ENCODE peak calls at places on chromosomes 13 and 19, in four cellular contexts. Y is DMS153, O is SW480, H is dorsolateral prefrontal cortex. Z is an unnamed sample.
A peak's percentile ranks its signal among the peaks of the same experiment; 100 is the strongest.

GRCh38 chr13:27820524-27821482 is 28.5 kb downstream of the GSX1 start:
- DNase-seq in Y (no peak), O (no peak), H (no peak), Z (no peak)

GRCh38 chr19:50894478-50895356 is 16.5 kb downstream of the KLK4 start:
- DNase-seq in Y (no peak), O (no peak), H (no peak), Z (no peak)

GRCh38 chr13:110546933-110547332 is 14.6 kb downstream of the RAB20 start:
- DNase-seq in Y (no peak), O (no peak), H (no peak), Z (peak; percentile 97)

GRCh38 chr19:14550201-14550754 is 20.9 kb downstream of the TECR start:
- DNase-seq in Y (peak; percentile 75), O (no peak), H (peak; percentile 48), Z (peak; percentile 68)

GRCh38 chr13:61246351-61246750 is 169.3 kb downstream of the PCDH20 start:
- DNase-seq in Y (no peak), O (no peak), H (no peak), Z (no peak)

GRCh38 chr13:104286566-104287290 is 1220.5 kb upstream of the SLC10A2 start:
- DNase-seq in Y (no peak), O (no peak), H (no peak), Z (no peak)

GRCh38 chr19:40650749-40651305 is 39.6 kb downstream of the NUMBL start:
- DNase-seq in Y (no peak), O (no peak), H (no peak), Z (no peak)

GRCh38 chr13:40916207-40916998 is 102.7 kb downstream of the ELF1 start:
- DNase-seq in Y (no peak), O (no peak), H (no peak), Z (no peak)

GRCh38 chr19:2546128-2547032 is 70.5 kb downstream of the GADD45B start:
- DNase-seq in Y (no peak), O (peak; percentile 53), H (peak; percentile 95), Z (peak; percentile 44)

GRCh38 chr13:45833663-45834062 is 17.9 kb downstream of the SIAH3 start:
- DNase-seq in Y (peak; percentile 4), O (peak; percentile 66), H (peak; percentile 47), Z (peak; percentile 73)

GRCh38 chr19:35521124-35521743 is 6.9 kb downstream of the SBSN start:
- DNase-seq in Y (no peak), O (no peak), H (no peak), Z (no peak)

GRCh38 chr13:60260440-60260839 is 96.7 kb upstream of the DIAPH3 start:
- DNase-seq in Y (no peak), O (no peak), H (no peak), Z (no peak)

GRCh38 chr19:49363265-49364082 is at the start of gene DKKL1:
- DNase-seq in Y (peak; percentile 48), O (peak; percentile 99), H (peak; percentile 40), Z (peak; percentile 100)

GRCh38 chr19:50762554-50762953 is 7.7 kb upstream of the GPR32 start:
- DNase-seq in Y (no peak), O (no peak), H (no peak), Z (no peak)

GRCh38 chr19:49019242-49019932 is 2.5 kb upstream of the LHB start:
- DNase-seq in Y (peak; percentile 51), O (peak; percentile 79), H (no peak), Z (peak; percentile 87)

GRCh38 chr13:101916108-101916757 is 463.8 kb downstream of the ITGBL1 start:
- DNase-seq in Y (peak; percentile 61), O (no peak), H (peak; percentile 57), Z (no peak)

GRCh38 chr19:7500811-7501450 is 12.1 kb upstream of the PEX11G start:
- DNase-seq in Y (peak; percentile 84), O (peak; percentile 77), H (peak; percentile 91), Z (peak; percentile 75)

GRCh38 chr19:45772130-45772880 is 3.3 kb upstream of the SIX5 start:
- DNase-seq in Y (no peak), O (no peak), H (no peak), Z (no peak)

GRCh38 chr13:44011036-44011435 is 131.3 kb downstream of the LACC1 start:
- DNase-seq in Y (no peak), O (no peak), H (no peak), Z (no peak)

GRCh38 chr19:35379992-35380391 is 9.1 kb downstream of the GPR42 start:
- DNase-seq in Y (no peak), O (no peak), H (no peak), Z (no peak)

GRCh38 chr19:2385053-2385721 is 25.1 kb downstream of the TMPRSS9 start:
- DNase-seq in Y (peak; percentile 91), O (peak; percentile 93), H (peak; percentile 50), Z (peak; percentile 80)

Z was measured in HT-29.